ENCODE peak calls at places on chromosome 9, in four cellular contexts. X is H1, L is mesendoderm, V is IMR-90. K is an unnamed sample.

GRCh38 chr9:12314589-12314988 is 378.6 kb upstream of the TYRP1 start:
- DNase-seq in X (no peak), L (no peak), V (no peak), K (no peak)

GRCh38 chr9:16532681-16533450 is 337.6 kb downstream of the BNC2 start:
- DNase-seq in X (no peak), L (no peak), V (peak; percentile 91), K (no peak)

GRCh38 chr9:97808972-97809371 is 44.1 kb upstream of the FOXE1 start:
- DNase-seq in X (no peak), L (peak; percentile 27), V (no peak), K (no peak)

GRCh38 chr9:95036676-95037075 is 280.8 kb downstream of the FANCC start:
- DNase-seq in X (no peak), L (no peak), V (no peak), K (no peak)

GRCh38 chr9:80440724-80441123 is 869.0 kb downstream of the TLE4 start:
- DNase-seq in X (no peak), L (peak; percentile 49), V (no peak), K (no peak)

GRCh38 chr9:21682981-21683380 is 119.5 kb upstream of the MTAP start:
- DNase-seq in X (no peak), L (no peak), V (peak; percentile 49), K (no peak)

GRCh38 chr9:20651926-20652325 is 29.6 kb upstream of the MLLT3 start:
- DNase-seq in X (no peak), L (no peak), V (no peak), K (no peak)

GRCh38 chr9:136717399-136717798 is 5.0 kb downstream of the DIPK1B start:
- DNase-seq in X (no peak), L (no peak), V (no peak), K (no peak)

GRCh38 chr9:109086221-109086620 is 33.5 kb downstream of the TMEM245 start:
- DNase-seq in X (no peak), L (no peak), V (peak; percentile 68), K (no peak)

GRCh38 chr9:114140850-114141249 is 14.5 kb upstream of the COL27A1 start:
- DNase-seq in X (no peak), L (no peak), V (no peak), K (no peak)

GRCh38 chr9:109315889-109316640 is 4.8 kb downstream of the EPB41L4B start:
- DNase-seq in X (no peak), L (no peak), V (peak; percentile 18), K (no peak)

GRCh38 chr9:129491486-129491855 is 129.4 kb downstream of the C9orf50 start:
- DNase-seq in X (no peak), L (no peak), V (no peak), K (no peak)

GRCh38 chr9:105344283-105344682 is 99.8 kb downstream of the SLC44A1 start:
- DNase-seq in X (no peak), L (no peak), V (no peak), K (no peak)

GRCh38 chr9:72586388-72587160 is 65.2 kb downstream of the TMC1 start:
- DNase-seq in X (no peak), L (no peak), V (peak; percentile 90), K (no peak)

GRCh38 chr9:111622626-111623025 is 8.5 kb upstream of the DNAJC25 start:
- DNase-seq in X (no peak), L (no peak), V (peak; percentile 83), K (no peak)

GRCh38 chr9:95029251-95029650 is 288.3 kb downstream of the FANCC start:
- DNase-seq in X (no peak), L (no peak), V (no peak), K (no peak)

GRCh38 chr9:99411068-99411467 is 189.0 kb downstream of the SEC61B start:
- DNase-seq in X (no peak), L (peak; percentile 34), V (peak; percentile 81), K (no peak)
- H3K4me2 ChIP-seq in X (no peak overlapping the region), L (no peak overlapping the region), V (no peak overlapping the region), K (no peak overlapping the region)

GRCh38 chr9:134728021-134728795 is 86.6 kb downstream of the COL5A1 start:
- DNase-seq in X (no peak), L (no peak), V (no peak), K (no peak)
- H4K5ac ChIP-seq in X (no peak overlapping the region), L (no peak overlapping the region), V (no peak overlapping the region), K (no peak overlapping the region)

DNA sequence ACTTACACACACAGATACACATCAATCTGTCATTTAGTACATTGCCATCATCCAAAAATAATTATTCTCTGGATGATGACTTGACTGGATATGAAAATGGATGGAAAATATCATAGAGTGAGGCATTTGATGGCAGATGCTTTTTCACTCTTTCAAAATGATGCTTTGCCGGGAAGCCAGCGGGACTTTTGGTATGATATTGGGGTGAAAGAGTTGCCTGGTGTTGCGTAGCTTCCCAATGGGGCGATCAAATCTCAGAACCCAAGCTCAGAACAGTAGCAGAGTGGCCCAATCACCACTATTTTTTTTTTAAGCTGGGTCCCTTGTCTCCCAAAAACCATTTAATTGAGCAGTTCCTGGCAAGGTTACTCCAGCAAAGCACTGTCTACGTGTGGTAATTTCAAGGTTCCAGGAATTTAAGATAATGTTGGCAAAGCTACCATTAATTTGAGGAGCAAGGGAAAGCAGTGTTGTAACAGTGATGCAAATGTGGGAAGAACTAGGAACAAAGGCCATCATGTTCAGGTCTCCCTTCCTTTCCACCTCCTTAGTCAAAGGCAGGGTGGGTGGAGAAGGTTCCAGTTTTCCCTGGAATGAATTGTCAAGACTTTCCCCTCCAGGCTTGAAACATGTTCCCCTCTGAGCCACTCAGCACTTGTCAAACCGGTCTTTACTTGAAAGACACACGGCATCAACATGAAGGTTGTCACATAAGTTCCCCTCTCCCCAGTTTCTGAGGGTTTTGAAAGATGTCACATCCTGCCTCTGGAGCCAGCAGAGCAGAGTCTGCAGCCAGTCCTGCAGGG is 226.2 kb downstream of the GAS1 start:
- DNase-seq in X (no peak), L (peak; percentile 89), V (no peak), K (peak; percentile 37)
- H2BK5ac ChIP-seq in X (no peak overlapping the region), L (peak overlapping the region; percentile 20), V (peak overlapping the region; percentile 31), K (no peak overlapping the region)

GRCh38 chr9:78575791-78576190 is 278.9 kb downstream of the PSAT1 start:
- DNase-seq in X (no peak), L (no peak), V (no peak), K (no peak)
- H3K4me2 ChIP-seq in X (no peak overlapping the region), L (no peak overlapping the region), V (no peak overlapping the region), K (no peak overlapping the region)

GRCh38 chr9:2138646-2139045 is 123.5 kb downstream of the SMARCA2 start:
- DNase-seq in X (no peak), L (no peak), V (no peak), K (no peak)

GRCh38 chr9:2142212-2142611 is 127.1 kb downstream of the SMARCA2 start:
- DNase-seq in X (no peak), L (no peak), V (no peak), K (no peak)

GRCh38 chr9:2145746-2146145 is 130.6 kb downstream of the SMARCA2 start:
- DNase-seq in X (no peak), L (no peak), V (no peak), K (no peak)

GRCh38 chr9:2144619-2145018 is 129.5 kb downstream of the SMARCA2 start:
- DNase-seq in X (no peak), L (no peak), V (no peak), K (no peak)

DNA sequence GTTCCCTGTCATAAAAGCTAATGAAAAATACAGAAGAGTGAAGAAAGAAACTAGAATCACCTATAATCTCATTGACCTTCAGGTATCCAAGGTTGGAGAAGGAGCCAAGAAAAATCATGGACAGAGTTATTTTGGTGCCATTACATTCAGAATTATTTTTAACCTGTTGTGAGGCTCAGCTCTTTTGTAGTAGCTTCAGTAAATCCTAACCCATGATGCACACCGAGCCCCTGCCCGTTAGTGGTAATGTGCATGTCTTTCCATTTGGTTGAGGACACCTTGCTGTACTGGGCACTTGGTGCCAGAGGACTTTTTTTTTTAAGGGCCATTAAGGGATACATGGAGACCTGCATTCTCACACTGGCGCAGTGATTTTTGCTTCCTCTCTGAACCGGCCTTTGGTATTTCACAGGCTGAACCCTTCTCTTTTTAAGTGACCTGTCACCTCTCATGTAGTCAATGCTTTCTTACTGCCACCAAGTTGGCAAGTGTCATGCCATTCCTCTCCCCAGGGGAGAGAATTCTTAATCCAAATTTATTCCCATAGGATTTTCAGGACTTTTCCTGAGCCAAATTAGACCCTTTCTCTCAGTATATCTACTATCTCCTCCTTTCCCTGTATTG is 125.6 kb downstream of the SMARCA2 start:
- DNase-seq in X (no peak), L (no peak), V (no peak), K (no peak)
- H4K5ac ChIP-seq in X (no peak overlapping the region), L (no peak overlapping the region), V (no peak overlapping the region), K (no peak overlapping the region)

GRCh38 chr9:128068656-128069221 is 707 bp downstream of the SLC25A25 start:
- DNase-seq in X (no peak), L (no peak), V (no peak), K (no peak)

GRCh38 chr9:128066713-128067621 is at the start of gene NAIF1:
- DNase-seq in X (peak; percentile 99), L (peak; percentile 100), V (peak; percentile 100), K (peak; percentile 99)

GRCh38 chr9:128065907-128066712 is 1.0 kb downstream of the NAIF1 start:
- DNase-seq in X (no peak), L (no peak), V (no peak), K (no peak)

GRCh38 chr9:128067898-128068655 is at the start of gene SLC25A25:
- DNase-seq in X (peak; percentile 100), L (peak; percentile 99), V (peak; percentile 99), K (peak; percentile 99)

DNA sequence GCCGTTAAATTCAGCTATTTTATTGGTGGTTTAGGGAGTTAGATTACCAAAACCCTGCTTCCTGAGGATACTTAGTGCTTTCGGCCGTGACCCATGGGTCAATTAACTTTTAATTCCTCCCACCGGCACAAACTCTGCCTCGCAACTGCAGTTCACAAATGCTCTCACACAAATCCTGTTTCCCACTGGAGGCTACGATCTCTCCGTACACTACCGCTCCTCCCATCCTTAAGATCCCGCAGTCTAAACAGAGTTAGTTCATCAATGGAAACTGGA is 440 bp upstream of the NAIF1 start:
- DNase-seq in X (no peak), L (no peak), V (no peak), K (no peak)
- H2BK5ac ChIP-seq in X (peak overlapping the region; percentile 89), L (peak overlapping the region; percentile 67), V (peak overlapping the region; percentile 92), K (peak overlapping the region; percentile 11)

K was measured in H9.